ENCODE peak calls at places on chromosomes 11 and 22, in nine cellular contexts. N is brain microvascular endothelial cell; R is coronary artery; V is tibial artery; T is endodermal cell; Z is IMR-90; K is colonic mucosa; A is naive thymus-derived CD4-positive, alpha-beta T cell; H is SK-N-MC. E is an unnamed sample.

GRCh38 chr11:18492888-18493287 is 33.9 kb downstream of the TSG101 start:
- DNase-seq in N (no peak), R (no peak), V (no peak), T (no peak), Z (no peak), K (no peak), A (no peak), H (no peak), E (peak)

GRCh38 chr11:69985331-69985653 is 92.8 kb upstream of the ANO1 start:
- DNase-seq in N (no peak), R (no peak), V (no peak), T (no peak), Z (no peak), K (no peak), A (no peak), H (no peak), E (no peak)

GRCh38 chr11:8036002-8036802 is 44.8 kb upstream of the TUB start:
- DNase-seq in N (no peak), R (no peak), V (no peak), T (no peak), Z (no peak), K (no peak), A (no peak), H (no peak), E (no peak)

GRCh38 chr11:100151944-100152343 is 535.1 kb upstream of the ARHGAP42 start:
- DNase-seq in N (peak), R (no peak), V (no peak), T (no peak), Z (no peak), K (no peak), A (no peak), H (peak), E (no peak)

GRCh38 chr11:10405858-10406592 is 49.0 kb upstream of the AMPD3 start:
- DNase-seq in N (peak), R (no peak), V (peak), T (peak), Z (peak), K (peak), A (peak), H (peak), E (peak)

GRCh38 chr11:6468712-6469495 is 4.8 kb downstream of the TRIM3 start:
- DNase-seq in N (peak), R (peak), V (peak), T (peak), Z (peak), K (peak), A (no peak), H (peak), E (peak)

GRCh38 chr11:96014234-96014633 is 90.3 kb upstream of the MTMR2 start:
- DNase-seq in N (peak), R (no peak), V (no peak), T (no peak), Z (peak), K (no peak), A (no peak), H (no peak), E (no peak)

GRCh38 chr22:43343262-43343988 is at the start of gene SCUBE1:
- DNase-seq in N (no peak), R (no peak), V (no peak), T (peak), Z (no peak), K (peak), A (peak), H (no peak), E (peak)

GRCh38 chr22:44085743-44086741 is 61.9 kb downstream of the PARVB start:
- DNase-seq in N (peak), R (no peak), V (no peak), T (peak), Z (peak), K (peak), A (no peak), H (no peak), E (peak)

GRCh38 chr11:94077568-94078293 is 50.9 kb upstream of the PANX1 start:
- DNase-seq in N (no peak), R (no peak), V (no peak), T (no peak), Z (no peak), K (no peak), A (no peak), H (no peak), E (peak)

GRCh38 chr11:126440792-126441514 is 85.5 kb downstream of the ST3GAL4 start:
- DNase-seq in N (peak), R (no peak), V (peak), T (peak), Z (peak), K (peak), A (peak), H (no peak), E (peak)

GRCh38 chr11:107565219-107565937 is at the start of gene ALKBH8:
- DNase-seq in N (peak), R (peak), V (peak), T (peak), Z (peak), K (peak), A (peak), H (no peak), E (peak)

GRCh38 chr11:127943763-127944162 is 643.6 kb downstream of the ETS1 start:
- DNase-seq in N (no peak), R (no peak), V (no peak), T (no peak), Z (no peak), K (no peak), A (no peak), H (no peak), E (no peak)

GRCh38 chr22:24059121-24059520 is 48.0 kb downstream of the CABIN1 start:
- DNase-seq in N (peak), R (peak), V (no peak), T (no peak), Z (peak), K (no peak), A (no peak), H (no peak), E (no peak)

GRCh38 chr11:92140021-92140420 is 84.6 kb upstream of the FAT3 start:
- DNase-seq in N (no peak), R (no peak), V (no peak), T (no peak), Z (no peak), K (no peak), A (no peak), H (no peak), E (no peak)

GRCh38 chr11:68481579-68482240 is 21.2 kb downstream of the PPP6R3 start:
- DNase-seq in N (no peak), R (no peak), V (no peak), T (no peak), Z (no peak), K (no peak), A (no peak), H (no peak), E (no peak)

GRCh38 chr22:17826151-17826550 is 51.9 kb upstream of the BID start:
- DNase-seq in N (no peak), R (no peak), V (no peak), T (no peak), Z (no peak), K (no peak), A (no peak), H (no peak), E (no peak)

GRCh38 chr11:86047275-86047991 is 21.5 kb downstream of the PICALM start:
- DNase-seq in N (no peak), R (no peak), V (no peak), T (no peak), Z (peak), K (no peak), A (no peak), H (no peak), E (no peak)

GRCh38 chr22:24230911-24231656 is 13.8 kb downstream of the GGT5 start:
- DNase-seq in N (no peak), R (no peak), V (peak), T (peak), Z (no peak), K (peak), A (peak), H (no peak), E (peak)

GRCh38 chr11:74702383-74703007 is 28.7 kb downstream of the CHRDL2 start:
- DNase-seq in N (peak), R (no peak), V (peak), T (peak), Z (peak), K (peak), A (peak), H (peak), E (peak)

GRCh38 chr11:57482782-57483569 is 22.6 kb downstream of the RTN4RL2 start:
- DNase-seq in N (peak), R (no peak), V (no peak), T (peak), Z (peak), K (no peak), A (peak), H (no peak), E (no peak)

GRCh38 chr11:60973699-60974098 is 2.2 kb downstream of the CD6 start:
- DNase-seq in N (no peak), R (no peak), V (no peak), T (peak), Z (no peak), K (no peak), A (no peak), H (no peak), E (no peak)

GRCh38 chr11:4068962-4069361 is 25.6 kb upstream of the RRM1 start:
- DNase-seq in N (no peak), R (no peak), V (no peak), T (peak), Z (no peak), K (no peak), A (no peak), H (no peak), E (no peak)

GRCh38 chr11:67373916-67374570 is 645 bp upstream of the CLCF1 start:
- DNase-seq in N (peak), R (peak), V (peak), T (peak), Z (peak), K (peak), A (peak), H (no peak), E (peak)

GRCh38 chr11:58318532-58318931 is 40.3 kb downstream of the OR5B17 start:
- DNase-seq in N (peak), R (no peak), V (no peak), T (no peak), Z (peak), K (no peak), A (no peak), H (no peak), E (no peak)

GRCh38 chr11:75245356-75246005 is 4.9 kb downstream of the TPBGL start:
- DNase-seq in N (no peak), R (no peak), V (peak), T (peak), Z (no peak), K (no peak), A (no peak), H (no peak), E (no peak)

GRCh38 chr11:11157201-11157600 is 195.8 kb downstream of the CSNK2A3 start:
- DNase-seq in N (peak), R (no peak), V (no peak), T (peak), Z (peak), K (no peak), A (peak), H (no peak), E (no peak)

GRCh38 chr11:128407962-128408361 is 179.4 kb downstream of the ETS1 start:
- DNase-seq in N (peak), R (no peak), V (no peak), T (no peak), Z (peak), K (no peak), A (no peak), H (no peak), E (no peak)

GRCh38 chr22:34814260-34814659 is 251.7 kb upstream of the ISX start:
- DNase-seq in N (no peak), R (no peak), V (no peak), T (no peak), Z (no peak), K (no peak), A (no peak), H (no peak), E (no peak)

GRCh38 chr22:41047741-41048140 is 44.7 kb upstream of the EP300 start:
- DNase-seq in N (no peak), R (no peak), V (no peak), T (no peak), Z (peak), K (no peak), A (no peak), H (no peak), E (no peak)

GRCh38 chr11:85710912-85711311 is 24.9 kb upstream of the CCDC89 start:
- DNase-seq in N (no peak), R (no peak), V (no peak), T (no peak), Z (peak), K (no peak), A (no peak), H (no peak), E (peak)

GRCh38 chr11:14055936-14056335 is 93.4 kb downstream of the SPON1 start:
- DNase-seq in N (no peak), R (no peak), V (no peak), T (no peak), Z (no peak), K (no peak), A (no peak), H (no peak), E (no peak)

DNA sequence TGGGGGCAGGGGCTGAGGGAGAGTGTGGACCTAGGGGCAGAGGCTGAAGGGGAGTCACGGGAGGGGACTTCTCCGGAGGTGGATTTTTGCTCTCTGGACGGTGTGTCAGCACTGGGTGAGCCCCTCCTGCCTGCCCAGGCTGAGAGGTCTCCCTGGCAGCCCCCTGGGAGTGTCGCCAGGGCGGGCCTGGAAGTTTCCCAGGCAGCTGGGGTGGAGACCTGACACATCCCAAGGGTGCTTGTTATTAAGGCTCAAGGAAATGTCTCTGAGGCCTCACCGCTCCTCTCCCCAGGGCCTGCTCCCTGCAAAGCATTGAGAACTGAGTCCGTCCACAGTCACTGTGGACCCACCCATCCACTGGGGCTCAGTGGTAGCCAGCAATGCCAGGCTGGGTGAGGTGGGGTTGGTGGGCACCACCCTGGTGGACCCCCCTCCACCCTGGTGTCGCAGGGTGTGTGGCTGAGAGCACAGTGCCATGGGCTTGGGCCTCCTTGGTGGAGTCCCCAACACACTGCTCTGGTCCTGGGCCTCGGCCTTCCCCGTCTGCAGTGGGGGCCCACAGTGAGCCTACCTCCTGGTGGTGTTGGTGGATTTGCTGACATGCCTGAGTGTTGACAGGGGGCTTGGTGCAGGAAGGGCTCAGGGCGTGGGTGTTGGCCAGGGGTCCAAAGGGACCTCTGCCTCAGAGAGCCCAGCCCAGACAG is 2.5 kb downstream of the CD81 start:
- DNase-seq in N (no peak), R (no peak), V (no peak), T (no peak), Z (no peak), K (no peak), A (no peak), H (no peak), E (no peak)
- H3K27ac ChIP-seq in N (no peak), R (peak), V (peak), T (no peak), Z (peak), K (peak), A (no peak), H (no peak), E (peak)

GRCh38 chr11:33915521-33915920 is 23.6 kb upstream of the LMO2 start:
- DNase-seq in N (no peak), R (no peak), V (no peak), T (no peak), Z (no peak), K (no peak), A (no peak), H (no peak), E (no peak)

GRCh38 chr11:33916736-33917135 is 24.9 kb upstream of the LMO2 start:
- DNase-seq in N (no peak), R (no peak), V (no peak), T (no peak), Z (no peak), K (no peak), A (no peak), H (no peak), E (no peak)

GRCh38 chr11:33919645-33920044 is 27.8 kb upstream of the LMO2 start:
- DNase-seq in N (no peak), R (no peak), V (no peak), T (no peak), Z (no peak), K (no peak), A (no peak), H (no peak), E (no peak)

DNA sequence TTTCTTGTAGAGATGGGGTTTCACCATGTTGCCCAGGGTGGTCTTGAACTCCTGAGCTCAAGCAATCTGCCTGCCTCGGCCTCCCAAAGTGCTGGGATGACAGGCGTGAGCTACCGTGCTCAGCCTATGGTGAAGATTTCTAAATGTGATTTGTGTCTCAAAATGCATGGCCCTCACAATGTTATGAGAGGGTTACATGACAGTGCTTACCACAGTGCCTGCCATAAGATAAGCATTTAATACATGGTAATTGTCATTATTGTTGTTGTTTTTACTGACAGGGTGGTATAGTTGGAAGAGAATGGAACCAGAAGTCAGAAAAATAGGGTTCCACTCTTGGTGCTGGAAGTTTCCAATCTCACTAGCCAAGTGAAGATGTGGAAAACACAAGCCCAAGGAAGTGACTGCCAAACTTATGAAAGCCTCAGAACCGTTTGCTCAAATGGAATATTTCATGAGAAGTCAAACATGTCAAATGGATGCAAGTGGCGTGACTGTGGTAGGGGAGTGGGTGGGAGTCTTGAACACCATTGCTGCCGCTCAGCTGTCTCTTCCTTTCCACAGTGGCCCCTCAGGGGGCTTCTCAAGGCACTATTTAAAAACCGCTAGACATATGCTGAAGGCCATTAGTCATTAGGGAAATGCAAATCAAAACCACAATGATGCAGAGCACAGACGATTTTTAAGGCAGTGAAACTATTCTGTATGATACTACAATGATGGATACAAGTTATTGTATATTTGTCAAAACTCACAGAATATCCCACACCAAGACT is 29.1 kb upstream of the LMO2 start:
- DNase-seq in N (peak), R (no peak), V (no peak), T (no peak), Z (no peak), K (no peak), A (no peak), H (peak), E (no peak)
- H3K27ac ChIP-seq in N (no peak), R (no peak), V (no peak), T (no peak), Z (no peak), K (no peak), A (no peak), H (peak), E (no peak)

DNA sequence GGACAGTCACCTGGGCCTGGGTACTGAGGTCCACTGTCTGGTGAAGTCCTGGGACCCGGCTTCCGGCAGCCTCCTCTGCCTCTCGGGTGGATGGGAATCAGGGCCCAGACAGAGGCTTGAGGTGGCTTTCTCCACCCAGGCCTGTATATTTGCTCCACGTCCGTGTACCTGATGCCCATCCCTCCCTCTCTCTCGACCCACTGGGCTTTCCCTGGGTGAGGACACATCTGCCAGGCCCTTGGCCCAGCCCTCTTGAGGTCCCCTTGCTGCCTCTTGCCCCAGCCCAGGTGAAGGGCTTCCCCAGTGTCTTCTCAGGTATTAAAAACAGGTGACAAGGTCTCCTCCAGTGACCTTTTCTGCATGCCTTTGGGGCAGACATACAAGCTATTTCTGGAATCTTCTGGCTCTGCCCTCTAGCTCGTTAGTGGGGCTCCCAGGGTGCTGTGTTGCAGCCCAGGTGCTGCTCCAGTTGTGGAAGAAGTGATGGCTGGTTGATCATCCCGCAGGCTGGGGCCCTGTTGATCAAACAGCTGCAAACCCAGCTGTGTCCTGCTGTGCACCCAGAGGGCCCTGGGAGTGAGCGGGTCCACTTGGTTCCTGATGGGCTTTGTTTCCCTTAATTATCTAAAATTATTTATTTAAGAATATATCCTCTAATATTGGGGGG is 25.5 kb upstream of the ACR start:
- DNase-seq in N (no peak), R (no peak), V (no peak), T (peak), Z (no peak), K (no peak), A (no peak), H (no peak), E (no peak)
- H3K27ac ChIP-seq in N (no peak), R (no peak), V (no peak), T (no peak), Z (no peak), K (no peak), A (no peak), H (no peak), E (no peak)

GRCh38 chr11:122735031-122735430 is 79.5 kb downstream of the UBASH3B start:
- DNase-seq in N (no peak), R (no peak), V (no peak), T (no peak), Z (no peak), K (no peak), A (no peak), H (no peak), E (no peak)

GRCh38 chr11:122732342-122733300 is 77.1 kb downstream of the UBASH3B start:
- DNase-seq in N (no peak), R (no peak), V (no peak), T (no peak), Z (no peak), K (no peak), A (no peak), H (no peak), E (no peak)

GRCh38 chr11:122729139-122729538 is 73.6 kb downstream of the UBASH3B start:
- DNase-seq in N (no peak), R (no peak), V (no peak), T (no peak), Z (no peak), K (no peak), A (no peak), H (no peak), E (no peak)

GRCh38 chr11:122731500-122731913 is 76.0 kb downstream of the UBASH3B start:
- DNase-seq in N (peak), R (no peak), V (no peak), T (no peak), Z (peak), K (no peak), A (no peak), H (no peak), E (no peak)

GRCh38 chr11:122733301-122733686 is 77.8 kb downstream of the UBASH3B start:
- DNase-seq in N (peak), R (no peak), V (peak), T (no peak), Z (peak), K (no peak), A (no peak), H (no peak), E (no peak)
- H3K27ac ChIP-seq in N (peak), R (no peak), V (no peak), T (no peak), Z (no peak), K (no peak), A (no peak), H (no peak), E (no peak)

DNA sequence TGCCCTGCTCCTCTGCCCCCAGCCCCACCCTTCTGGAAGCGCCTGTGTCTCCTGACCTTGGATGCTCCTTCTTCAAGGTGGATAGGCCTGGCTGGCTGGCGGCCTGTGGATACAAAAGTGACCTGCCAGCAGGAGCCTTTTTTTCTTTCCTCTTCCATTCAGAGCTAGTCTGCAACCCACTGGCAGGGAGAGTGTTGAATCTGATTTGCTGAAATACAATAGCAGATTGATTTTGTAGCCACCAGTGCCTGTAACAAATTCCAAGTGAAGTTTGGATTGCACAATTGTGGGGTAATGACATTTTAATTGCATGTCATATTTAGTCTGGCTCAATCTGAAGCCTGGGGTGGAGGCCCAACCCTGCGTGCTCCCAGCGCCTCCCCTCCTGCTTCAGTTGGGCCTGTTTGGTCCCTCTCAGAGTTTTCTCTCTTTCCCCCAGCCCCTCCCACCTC is 97.2 kb downstream of the GRIK4 start:
- DNase-seq in N (no peak), R (no peak), V (no peak), T (peak), Z (no peak), K (peak), A (no peak), H (no peak), E (peak)
- H3K27ac ChIP-seq in N (no peak), R (no peak), V (no peak), T (peak), Z (no peak), K (no peak), A (no peak), H (no peak), E (no peak)